ENCODE peak calls at places on chromosomes 2 and 18, in four cellular contexts. One of them, this sample, is unnamed.

GRCh38 chr18:50786851-50787250 is 33.0 kb downstream of the MRO start:
- DNase-seq in HCT116: no peak
- DNase-seq in H9: no peak
- DNase-seq in OCI-LY7: no peak
- DNase-seq in this sample: no peak

GRCh38 chr2:223101340-223102039 is 49.5 kb downstream of the KCNE4 start:
- DNase-seq in H9: peak
- DNase-seq in HCT116: peak
- DNase-seq in OCI-LY7: peak
- DNase-seq in this sample: peak

GRCh38 chr2:619964-620363 is 57.2 kb downstream of the TMEM18 start:
- DNase-seq in HCT116: no peak
- DNase-seq in OCI-LY7: no peak
- DNase-seq in H9: peak
- DNase-seq in this sample: no peak

GRCh38 chr2:238158018-238158806 is 558 bp upstream of the ERFE start:
- DNase-seq in OCI-LY7: no peak
- DNase-seq in HCT116: no peak
- DNase-seq in H9: no peak
- DNase-seq in this sample: no peak

GRCh38 chr18:45690975-45691815 is 32.8 kb upstream of the SLC14A1 start:
- DNase-seq in HCT116: peak
- DNase-seq in H9: peak
- DNase-seq in OCI-LY7: peak
- DNase-seq in this sample: peak

GRCh38 chr2:179410552-179411356 is 146.1 kb upstream of the SESTD1 start:
- DNase-seq in HCT116: peak
- DNase-seq in H9: peak
- DNase-seq in OCI-LY7: peak
- DNase-seq in this sample: peak

GRCh38 chr2:109736177-109736827 is 57.8 kb upstream of the RGPD5 start:
- DNase-seq in OCI-LY7: peak
- DNase-seq in HCT116: peak
- DNase-seq in H9: peak
- DNase-seq in this sample: peak

GRCh38 chr2:74474899-74475298 is 2.4 kb upstream of the MRPL53 start:
- DNase-seq in HCT116: no peak
- DNase-seq in OCI-LY7: no peak
- DNase-seq in H9: peak
- DNase-seq in this sample: peak

GRCh38 chr2:66675596-66675995 is 240.7 kb downstream of the MEIS1 start:
- DNase-seq in H9: no peak
- DNase-seq in HCT116: no peak
- DNase-seq in OCI-LY7: no peak
- DNase-seq in this sample: no peak

GRCh38 chr2:8006626-8007025 is 675.2 kb upstream of the ID2 start:
- DNase-seq in OCI-LY7: no peak
- DNase-seq in H9: no peak
- DNase-seq in HCT116: no peak
- DNase-seq in this sample: no peak

GRCh38 chr2:237864030-237864931 is 4.9 kb downstream of the RAMP1 start:
- DNase-seq in OCI-LY7: no peak
- DNase-seq in H9: no peak
- DNase-seq in HCT116: no peak
- DNase-seq in this sample: no peak

GRCh38 chr2:31383471-31384153 is 30.9 kb downstream of the XDH start:
- DNase-seq in HCT116: no peak
- DNase-seq in OCI-LY7: no peak
- DNase-seq in H9: no peak
- DNase-seq in this sample: no peak

GRCh38 chr2:157572725-157573124 is 55.9 kb downstream of the ACVR1C start:
- DNase-seq in HCT116: peak
- DNase-seq in OCI-LY7: peak
- DNase-seq in H9: no peak
- DNase-seq in this sample: no peak

GRCh38 chr2:240594511-240595380 is 8.2 kb downstream of the CAPN10 start:
- DNase-seq in H9: no peak
- DNase-seq in HCT116: no peak
- DNase-seq in OCI-LY7: no peak
- DNase-seq in this sample: no peak

GRCh38 chr2:105103481-105103880 is 65.6 kb downstream of the MRPS9 start:
- DNase-seq in OCI-LY7: no peak
- DNase-seq in H9: no peak
- DNase-seq in HCT116: no peak
- DNase-seq in this sample: no peak

GRCh38 chr18:62436636-62437519 is 85.9 kb upstream of the ZCCHC2 start:
- DNase-seq in H9: no peak
- DNase-seq in HCT116: no peak
- DNase-seq in OCI-LY7: no peak
- DNase-seq in this sample: peak

GRCh38 chr18:58042826-58043362 is 1.1 kb upstream of the NEDD4L start:
- DNase-seq in HCT116: no peak
- DNase-seq in OCI-LY7: no peak
- DNase-seq in H9: no peak
- DNase-seq in this sample: no peak

GRCh38 chr18:35835838-35836237 is 136.6 kb upstream of the RMP24 start:
- DNase-seq in H9: no peak
- DNase-seq in HCT116: no peak
- DNase-seq in OCI-LY7: no peak
- DNase-seq in this sample: no peak

GRCh38 chr2:23542390-23542789 is 157.4 kb downstream of the KLHL29 start:
- DNase-seq in OCI-LY7: no peak
- DNase-seq in HCT116: no peak
- DNase-seq in H9: no peak
- DNase-seq in this sample: no peak

GRCh38 chr18:69853061-69853460 is 94.6 kb downstream of the CD226 start:
- DNase-seq in HCT116: no peak
- DNase-seq in OCI-LY7: no peak
- DNase-seq in H9: no peak
- DNase-seq in this sample: no peak

GRCh38 chr2:144524190-144524957 is 4.5 kb upstream of the ZEB2 start:
- DNase-seq in OCI-LY7: peak
- DNase-seq in HCT116: no peak
- DNase-seq in H9: peak
- DNase-seq in this sample: peak

GRCh38 chr2:196431957-196432356 is 207.6 kb upstream of the CCDC150 start:
- DNase-seq in HCT116: peak
- DNase-seq in OCI-LY7: peak
- DNase-seq in H9: peak
- DNase-seq in this sample: no peak

GRCh38 chr2:12722445-12723316 is 5.9 kb downstream of the TRIB2 start:
- DNase-seq in OCI-LY7: no peak
- DNase-seq in H9: no peak
- DNase-seq in HCT116: no peak
- DNase-seq in this sample: no peak

GRCh38 chr2:120906914-120907313 is 171.2 kb downstream of the GLI2 start:
- DNase-seq in H9: no peak
- DNase-seq in HCT116: no peak
- DNase-seq in OCI-LY7: no peak
- DNase-seq in this sample: no peak
- H2AFZ ChIP-seq in H9: no peak
- H2AFZ ChIP-seq in HCT116: no peak
- H2AFZ ChIP-seq in OCI-LY7: no peak
- H2AFZ ChIP-seq in this sample: no peak

DNA sequence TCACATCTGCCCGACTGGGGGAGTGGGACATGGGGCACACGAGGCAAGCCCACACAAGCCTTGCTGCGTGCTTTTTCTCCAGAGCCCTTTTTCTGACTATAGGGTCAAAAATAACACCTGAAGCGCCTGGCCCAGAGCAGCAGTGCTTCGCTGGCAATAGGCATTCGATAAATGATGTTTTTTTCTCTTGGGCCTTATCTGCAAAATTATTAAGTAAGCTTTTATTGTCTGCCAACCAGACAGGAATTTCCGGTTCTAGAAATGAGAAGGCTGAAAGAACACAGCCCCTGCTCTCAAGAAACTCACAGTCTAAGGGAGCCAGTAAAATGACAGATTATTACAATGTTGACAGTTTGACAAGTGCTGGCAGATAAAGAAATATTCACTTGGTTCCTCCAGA is 2.7 kb upstream of the TMBIM1 start:
- DNase-seq in HCT116: no peak
- DNase-seq in OCI-LY7: no peak
- DNase-seq in H9: no peak
- DNase-seq in this sample: peak
- H2AFZ ChIP-seq in HCT116: no peak
- H2AFZ ChIP-seq in OCI-LY7: no peak
- H2AFZ ChIP-seq in H9: no peak
- H2AFZ ChIP-seq in this sample: no peak

GRCh38 chr2:101234169-101234938 is 18.3 kb upstream of the CNOT11 start:
- DNase-seq in OCI-LY7: no peak
- DNase-seq in H9: no peak
- DNase-seq in HCT116: no peak
- DNase-seq in this sample: no peak

GRCh38 chr2:101241158-101241557 is 11.5 kb upstream of the CNOT11 start:
- DNase-seq in HCT116: no peak
- DNase-seq in H9: no peak
- DNase-seq in OCI-LY7: no peak
- DNase-seq in this sample: no peak

GRCh38 chr2:101238930-101239759 is 13.5 kb upstream of the CNOT11 start:
- DNase-seq in OCI-LY7: no peak
- DNase-seq in H9: no peak
- DNase-seq in HCT116: no peak
- DNase-seq in this sample: peak
- H2AFZ ChIP-seq in OCI-LY7: no peak
- H2AFZ ChIP-seq in H9: no peak
- H2AFZ ChIP-seq in HCT116: no peak
- H2AFZ ChIP-seq in this sample: no peak

DNA sequence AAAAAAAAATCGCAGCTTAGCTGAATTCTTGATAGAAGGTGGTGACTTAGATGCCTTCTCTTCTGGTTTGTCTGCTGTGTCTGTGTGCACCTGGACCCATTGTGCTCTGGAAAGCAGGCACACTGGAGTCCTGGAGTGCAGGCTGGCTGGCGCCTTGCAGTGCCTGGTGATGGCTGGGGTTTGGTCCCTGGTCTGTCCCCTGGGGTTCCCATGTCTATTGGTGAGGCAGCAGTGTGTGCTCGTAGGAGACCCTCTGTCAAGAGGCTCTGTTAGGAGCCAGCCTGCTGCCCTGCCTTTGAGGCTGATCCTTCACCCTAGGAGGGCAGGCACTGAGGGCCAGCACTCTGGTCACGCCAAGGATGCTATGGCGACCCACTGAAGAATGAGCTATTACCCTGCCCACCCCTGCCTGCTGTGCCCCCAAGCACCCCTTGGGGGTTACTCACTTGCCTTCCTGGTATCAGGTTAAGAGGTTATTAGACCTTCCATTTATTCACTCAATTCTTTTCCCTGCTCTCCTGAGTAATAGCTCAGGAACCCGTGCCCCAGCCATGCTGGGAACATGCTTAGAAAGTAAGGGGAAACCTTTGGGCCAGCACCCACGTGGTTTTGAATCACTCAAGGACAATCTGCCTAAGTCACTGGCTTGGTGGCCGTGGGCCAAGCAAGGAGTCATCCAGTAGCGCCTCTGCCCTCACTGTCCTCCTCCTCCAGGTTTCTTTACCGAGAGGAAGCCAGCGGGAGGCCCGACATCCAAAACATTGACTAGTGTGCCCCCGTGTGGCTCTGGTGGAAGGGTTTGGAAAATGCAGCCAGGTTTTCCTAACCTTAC is 284.5 kb downstream of the PRKCE start:
- DNase-seq in OCI-LY7: peak
- DNase-seq in H9: peak
- DNase-seq in HCT116: peak
- DNase-seq in this sample: peak
- H2AFZ ChIP-seq in OCI-LY7: no peak
- H2AFZ ChIP-seq in H9: no peak
- H2AFZ ChIP-seq in HCT116: no peak
- H2AFZ ChIP-seq in this sample: no peak

DNA sequence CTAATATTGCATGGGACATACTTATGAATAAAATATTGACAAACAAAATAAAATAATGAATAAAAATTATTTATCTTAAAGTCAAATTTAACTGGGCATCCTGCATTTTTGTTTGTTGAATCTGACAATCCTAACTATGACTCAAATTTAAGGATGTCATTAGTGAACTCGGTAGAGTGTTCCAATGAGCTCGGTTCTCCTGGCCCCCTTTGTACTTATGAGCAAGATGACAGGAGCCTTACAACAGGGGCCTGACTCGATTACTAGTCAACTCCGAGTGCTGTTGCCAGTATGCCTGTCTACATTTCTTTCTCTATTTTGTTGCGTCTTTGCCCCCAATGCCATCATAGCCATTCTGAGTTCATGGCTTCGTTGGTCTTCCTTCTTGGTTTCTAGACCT is 40.3 kb downstream of the HRH4 start:
- DNase-seq in OCI-LY7: no peak
- DNase-seq in HCT116: no peak
- DNase-seq in H9: no peak
- DNase-seq in this sample: no peak
- H2AFZ ChIP-seq in OCI-LY7: no peak
- H2AFZ ChIP-seq in HCT116: no peak
- H2AFZ ChIP-seq in H9: no peak
- H2AFZ ChIP-seq in this sample: no peak

DNA sequence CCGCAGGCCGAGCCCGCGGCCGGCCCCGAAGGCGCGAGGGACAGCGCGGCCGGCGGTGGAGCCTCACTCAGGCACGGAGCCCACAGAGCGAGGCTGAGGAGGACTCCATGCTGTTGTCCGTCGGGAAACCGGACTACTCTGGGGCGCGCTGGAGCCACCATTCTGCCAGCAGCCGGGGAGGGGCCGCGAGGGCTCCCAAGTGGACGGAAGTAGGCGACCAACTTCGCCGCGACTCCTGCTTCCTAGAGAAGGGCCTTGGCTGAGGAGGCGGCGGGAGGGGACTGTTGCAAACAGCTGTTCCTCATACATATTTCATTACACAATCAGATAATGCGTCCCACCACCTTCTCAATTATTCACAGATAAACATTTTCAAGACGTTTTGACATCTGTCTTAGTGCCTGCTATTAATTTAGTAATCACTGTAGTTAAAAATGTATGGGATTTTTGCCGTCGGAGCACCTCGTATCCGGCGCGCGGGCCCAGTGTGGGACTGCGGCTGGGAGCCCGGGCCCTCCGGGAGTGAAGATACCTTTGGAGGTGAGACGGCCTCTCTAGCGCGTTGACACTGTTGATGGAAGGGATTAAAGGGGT is 11.7 kb upstream of the SIX3 start:
- DNase-seq in H9: peak
- DNase-seq in HCT116: no peak
- DNase-seq in OCI-LY7: no peak
- DNase-seq in this sample: no peak
- H2AFZ ChIP-seq in H9: no peak
- H2AFZ ChIP-seq in HCT116: no peak
- H2AFZ ChIP-seq in OCI-LY7: no peak
- H2AFZ ChIP-seq in this sample: peak